ENCODE peak calls at places on chromosomes 6 and 20, in seven cellular contexts. H, R, G, Q, C, Y and F are unnamed samples.

GRCh38 chr6:41366150-41366549 is 30.7 kb downstream of the NCR2 start:
- DNase-seq in Q (no peak), G (no peak), C (no peak), Y (no peak), H (no peak), R (no peak), F (no peak)

GRCh38 chr20:16459019-16459700 is 114.1 kb downstream of the KIF16B start:
- DNase-seq in Q (no peak), C (peak), Y (peak), G (peak), R (no peak), H (peak), F (peak)

GRCh38 chr6:105849741-105850140 is 236.4 kb upstream of the PRDM1 start:
- DNase-seq in G (no peak), H (no peak), C (no peak), Q (no peak), R (no peak), Y (no peak), F (no peak)

GRCh38 chr6:11622156-11622555 is 84.6 kb downstream of the TMEM170B start:
- DNase-seq in C (no peak), Q (no peak), G (no peak), R (no peak), H (no peak), Y (no peak), F (no peak)

GRCh38 chr6:30725713-30726505 is 5.8 kb downstream of the TUBB start:
- DNase-seq in C (no peak), G (no peak), R (no peak), Y (peak), Q (no peak), H (peak), F (peak)

GRCh38 chr20:16580127-16580526 is 6.9 kb upstream of the KIF16B start:
- DNase-seq in R (no peak), G (no peak), Y (peak), H (peak), C (peak), Q (no peak), F (peak)

GRCh38 chr6:149435919-149436586 is 36.0 kb downstream of the SUMO4 start:
- DNase-seq in Q (no peak), Y (no peak), R (no peak), C (no peak), H (no peak), G (peak), F (no peak)

GRCh38 chr6:165931675-165932074 is 236.0 kb downstream of the TBXT start:
- DNase-seq in Y (no peak), C (no peak), G (no peak), Q (no peak), H (no peak), R (no peak), F (no peak)

GRCh38 chr20:21353236-21353635 is 44.1 kb downstream of the NKX2-4 start:
- DNase-seq in Q (no peak), R (no peak), G (no peak), Y (peak), C (no peak), H (peak), F (peak)

GRCh38 chr6:14436593-14436992 is 319.0 kb downstream of the CD83 start:
- DNase-seq in H (no peak), Y (no peak), Q (no peak), G (no peak), R (no peak), C (no peak), F (no peak)

GRCh38 chr6:47230579-47230978 is 79.1 kb downstream of the TNFRSF21 start:
- DNase-seq in C (no peak), H (no peak), Y (no peak), G (no peak), Q (no peak), R (no peak), F (no peak)

GRCh38 chr6:1442929-1443328 is 53.6 kb downstream of the FOXF2 start:
- DNase-seq in R (no peak), Q (no peak), H (no peak), G (no peak), Y (no peak), C (no peak), F (no peak)

GRCh38 chr6:88492824-88493223 is 326.7 kb upstream of the CNR1 start:
- DNase-seq in G (no peak), H (peak), Y (peak), R (no peak), C (peak), Q (no peak), F (peak)

GRCh38 chr6:104795363-104795762 is 64.4 kb downstream of the HACE1 start:
- DNase-seq in Y (no peak), C (peak), H (no peak), Q (no peak), G (no peak), R (no peak), F (no peak)

GRCh38 chr6:139695361-139695760 is 320.9 kb upstream of the CITED2 start:
- DNase-seq in H (no peak), G (no peak), C (no peak), Q (no peak), Y (no peak), R (no peak), F (no peak)

GRCh38 chr6:11263185-11263817 is 30.8 kb upstream of the NEDD9 start:
- DNase-seq in R (no peak), G (peak), Y (peak), C (peak), Q (no peak), H (peak), F (peak)

GRCh38 chr20:59650418-59650817 is 46.1 kb downstream of the PHACTR3 start:
- DNase-seq in R (no peak), C (no peak), H (no peak), G (no peak), Y (no peak), Q (no peak), F (no peak)

GRCh38 chr6:44511126-44511525 is 123.6 kb downstream of the CDC5L start:
- DNase-seq in R (no peak), Y (no peak), Q (no peak), C (no peak), H (no peak), G (no peak), F (no peak)

GRCh38 chr20:41145821-41146620 is 8.7 kb downstream of the PLCG1 start:
- DNase-seq in Y (no peak), H (no peak), G (no peak), C (no peak), Q (no peak), R (no peak), F (peak)

GRCh38 chr20:50788045-50788867 is 6.6 kb upstream of the BCAS4 start:
- DNase-seq in R (no peak), Q (no peak), G (no peak), C (peak), Y (peak), H (peak), F (peak)

GRCh38 chr6:37940074-37940847 is 120.7 kb downstream of the ZFAND3 start:
- DNase-seq in R (no peak), Y (peak), Q (no peak), C (peak), H (peak), G (no peak), F (peak)

DNA sequence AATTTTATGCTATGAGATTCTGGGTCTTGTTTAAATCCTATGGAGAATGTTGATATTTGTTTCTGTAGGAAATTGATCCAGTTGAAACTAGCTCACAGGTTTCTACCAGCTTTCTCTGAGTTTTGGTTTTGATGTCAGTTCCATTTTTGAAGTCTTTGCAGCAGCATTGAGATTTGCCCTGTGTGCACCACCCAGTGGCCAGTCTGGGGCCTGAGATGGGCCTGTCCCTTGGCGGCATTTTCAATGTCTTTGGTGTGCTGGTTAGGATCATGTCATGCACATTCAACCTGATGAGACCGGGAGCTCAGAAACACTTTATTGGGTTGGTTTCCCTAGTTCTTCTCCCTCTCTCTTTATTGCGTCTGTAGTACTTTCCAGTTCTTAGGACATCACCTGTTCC is 395.2 kb upstream of the MAP3K7 start:
- DNase-seq in G (no peak), R (no peak), Y (no peak), H (no peak), C (no peak), Q (no peak), F (no peak)
- TF ChIP-seq CTCF in G (no peak), R (no peak), Y (no peak), H (no peak), C (no peak), Q (no peak), F (no peak)

DNA sequence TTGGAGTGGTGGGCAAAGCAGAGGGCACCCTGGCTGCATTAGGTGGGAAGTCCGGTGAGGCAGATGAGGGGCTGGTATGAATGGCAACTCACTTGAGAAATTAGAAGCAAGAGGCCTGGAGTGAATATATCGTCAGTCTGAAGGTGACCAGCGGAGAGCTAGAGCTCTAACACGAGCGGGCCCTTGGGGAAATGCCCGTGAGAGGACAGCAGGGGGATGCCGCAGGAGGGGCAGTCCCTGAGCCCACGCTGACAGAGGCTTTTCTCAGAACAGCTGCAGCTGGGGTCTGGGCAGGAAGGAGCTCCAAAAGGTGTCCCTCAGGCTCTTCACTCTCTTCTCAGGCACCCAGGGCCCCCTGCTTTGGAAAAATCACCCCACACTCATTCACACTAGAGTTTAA is 32.0 kb upstream of the CD93 start:
- DNase-seq in G (no peak), R (no peak), C (no peak), Y (no peak), Q (no peak), H (no peak), F (no peak)
- TF ChIP-seq CTCF in G (no peak), R (no peak), C (no peak), Y (no peak), Q (no peak), H (no peak), F (no peak)

GRCh38 chr20:44734938-44735337 is 10.7 kb upstream of the KCNK15 start:
- DNase-seq in G (peak), C (peak), Y (no peak), H (peak), Q (no peak), R (no peak), F (peak)
- TF ChIP-seq CTCF in G (peak), C (no peak), Y (no peak), H (peak), Q (no peak), R (peak), F (peak)

DNA sequence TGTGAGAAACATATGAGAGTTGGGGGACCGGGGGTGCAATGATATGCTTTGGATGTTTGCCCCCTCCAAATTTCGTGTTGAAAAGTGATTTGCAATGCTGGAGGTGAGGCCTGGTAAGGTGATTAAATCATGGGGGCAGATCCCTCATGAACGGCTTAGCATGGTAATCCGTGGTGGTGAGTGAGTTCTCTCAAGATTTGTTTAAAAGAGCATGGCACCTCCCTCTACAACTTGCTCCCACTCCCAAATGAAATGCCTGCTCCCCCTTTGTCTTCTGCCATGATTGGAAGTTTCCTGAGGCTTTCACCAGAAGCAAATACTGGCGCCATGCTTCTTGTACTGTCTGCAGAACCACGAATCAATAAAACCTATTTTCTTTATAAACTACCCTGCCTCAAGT is 2.5 kb downstream of the DEK start:
- DNase-seq in G (no peak), H (no peak), R (no peak), Q (no peak), Y (no peak), C (no peak), F (no peak)
- TF ChIP-seq CTCF in G (no peak), H (no peak), R (no peak), Q (no peak), Y (no peak), C (no peak), F (no peak)